ENCODE peak calls at places on chromosome 13, in ten cellular contexts. F is activated CD4-positive, alpha-beta T cell treated with anti-CD3 and anti-CD28 coated beads, Interleukin-2, amount 10 ng/mL, durations not matched to agents 7 days and 5 days; U is nucleus accumbens; I is heart left ventricle; M is brain pericyte; O is Calu3; S is GM23248; Y is mammary epithelial cell; E is T-helper 1 cell; V is SHP77 treated with DMSO at 0.1 percent for 48 hours. J is an unnamed sample.

GRCh38 chr13:36666482-36667264 is 7.1 kb upstream of the SERTM1 start:
- DNase-seq in F (no peak), U (no peak), I (no peak), M (no peak), O (no peak), S (no peak), Y (no peak), E (no peak), V (peak; percentile 93), J (no peak)

GRCh38 chr13:39616087-39616694 is 13.2 kb upstream of the LHFPL6 start:
- DNase-seq in F (peak; percentile 51), U (peak; percentile 3), I (peak; percentile 57), M (no peak), O (peak; percentile 29), S (peak; percentile 74), Y (peak; percentile 27), E (no peak), V (peak; percentile 57), J (peak; percentile 31)

GRCh38 chr13:110524484-110525254 is 36.9 kb downstream of the RAB20 start:
- DNase-seq in F (peak; percentile 46), U (no peak), I (peak; percentile 81), M (no peak), O (peak; percentile 28), S (no peak), Y (peak; percentile 29), E (no peak), V (peak; percentile 55), J (no peak)

GRCh38 chr13:39049274-39049673 is 11.0 kb downstream of the NHLRC3 start:
- DNase-seq in F (no peak), U (no peak), I (no peak), M (no peak), O (no peak), S (no peak), Y (no peak), E (no peak), V (no peak), J (no peak)

GRCh38 chr13:34897220-34897619 is 44.9 kb upstream of the NBEA start:
- DNase-seq in F (no peak), U (no peak), I (no peak), M (no peak), O (no peak), S (peak; percentile 27), Y (no peak), E (no peak), V (no peak), J (no peak)

GRCh38 chr13:44040070-44040753 is 160.5 kb downstream of the LACC1 start:
- DNase-seq in F (no peak), U (no peak), I (no peak), M (no peak), O (no peak), S (peak; percentile 63), Y (no peak), E (no peak), V (no peak), J (no peak)

GRCh38 chr13:50400035-50400726 is 384.9 kb downstream of the KCNRG start:
- DNase-seq in F (no peak), U (peak; percentile 63), I (peak; percentile 65), M (no peak), O (no peak), S (no peak), Y (no peak), E (no peak), V (no peak), J (peak; percentile 68)

GRCh38 chr13:18953139-18953930 is 228.3 kb downstream of the TUBA3C start:
- DNase-seq in F (no peak), U (no peak), I (no peak), M (no peak), O (no peak), S (no peak), Y (no peak), E (no peak), V (no peak), J (no peak)

GRCh38 chr13:19845758-19846157 is 17.7 kb downstream of the ZMYM5 start:
- DNase-seq in F (no peak), U (no peak), I (no peak), M (peak; percentile 75), O (peak; percentile 40), S (peak; percentile 96), Y (peak; percentile 97), E (no peak), V (no peak), J (peak; percentile 36)

GRCh38 chr13:69579351-69579750 is 528.3 kb upstream of the ATXN8OS start:
- DNase-seq in F (no peak), U (no peak), I (no peak), M (no peak), O (no peak), S (no peak), Y (peak; percentile 3), E (no peak), V (no peak), J (no peak)

J was measured in adrenal gland.